ENCODE peak calls at places on chromosomes 1 and 21, in ten cellular contexts. One of them, this sample, is unnamed.

GRCh38 chr1:112058815-112059450 is 69.5 kb upstream of the KCND3 start:
- DNase-seq in left colon: no peak
- DNase-seq in GM12865: no peak
- DNase-seq in cardiac fibroblast: no peak
- DNase-seq in caudate nucleus: no peak
- DNase-seq in brain microvascular endothelial cell: no peak
- DNase-seq in transverse colon: no peak
- DNase-seq in T-helper 9 cell: no peak
- DNase-seq in NCI-H2081 treated with DMSO at 0.1 percent for 48 hours: no peak
- DNase-seq in activated CD4-positive, alpha-beta T cell treated with anti-CD3 and anti-CD28 coated beads for 4 hours: no peak
- DNase-seq in this sample: no peak

GRCh38 chr1:24420547-24420946 is 4.9 kb downstream of the NIPAL3 start:
- DNase-seq in left colon: no peak
- DNase-seq in GM12865: no peak
- DNase-seq in cardiac fibroblast: peak
- DNase-seq in caudate nucleus: no peak
- DNase-seq in brain microvascular endothelial cell: no peak
- DNase-seq in transverse colon: no peak
- DNase-seq in T-helper 9 cell: no peak
- DNase-seq in NCI-H2081 treated with DMSO at 0.1 percent for 48 hours: no peak
- DNase-seq in activated CD4-positive, alpha-beta T cell treated with anti-CD3 and anti-CD28 coated beads for 4 hours: no peak
- DNase-seq in this sample: no peak

GRCh38 chr1:226678701-226679100 is 60.4 kb downstream of the ITPKB start:
- DNase-seq in left colon: no peak
- DNase-seq in GM12865: no peak
- DNase-seq in cardiac fibroblast: no peak
- DNase-seq in caudate nucleus: no peak
- DNase-seq in brain microvascular endothelial cell: no peak
- DNase-seq in transverse colon: no peak
- DNase-seq in T-helper 9 cell: peak
- DNase-seq in NCI-H2081 treated with DMSO at 0.1 percent for 48 hours: no peak
- DNase-seq in activated CD4-positive, alpha-beta T cell treated with anti-CD3 and anti-CD28 coated beads for 4 hours: no peak
- DNase-seq in this sample: no peak

GRCh38 chr1:110130113-110130591 is 17.9 kb downstream of the UBL4B start:
- DNase-seq in left colon: peak
- DNase-seq in GM12865: no peak
- DNase-seq in cardiac fibroblast: peak
- DNase-seq in caudate nucleus: no peak
- DNase-seq in brain microvascular endothelial cell: no peak
- DNase-seq in transverse colon: no peak
- DNase-seq in T-helper 9 cell: no peak
- DNase-seq in NCI-H2081 treated with DMSO at 0.1 percent for 48 hours: no peak
- DNase-seq in activated CD4-positive, alpha-beta T cell treated with anti-CD3 and anti-CD28 coated beads for 4 hours: no peak
- DNase-seq in this sample: no peak

GRCh38 chr1:61426884-61427283 is 298.1 kb downstream of the TM2D1 start:
- DNase-seq in left colon: no peak
- DNase-seq in GM12865: peak
- DNase-seq in cardiac fibroblast: no peak
- DNase-seq in caudate nucleus: no peak
- DNase-seq in brain microvascular endothelial cell: no peak
- DNase-seq in transverse colon: no peak
- DNase-seq in T-helper 9 cell: no peak
- DNase-seq in NCI-H2081 treated with DMSO at 0.1 percent for 48 hours: no peak
- DNase-seq in activated CD4-positive, alpha-beta T cell treated with anti-CD3 and anti-CD28 coated beads for 4 hours: no peak
- DNase-seq in this sample: no peak

GRCh38 chr1:197268012-197268411 is at the start of gene CRB1:
- DNase-seq in left colon: no peak
- DNase-seq in GM12865: no peak
- DNase-seq in cardiac fibroblast: peak
- DNase-seq in caudate nucleus: no peak
- DNase-seq in brain microvascular endothelial cell: no peak
- DNase-seq in transverse colon: no peak
- DNase-seq in T-helper 9 cell: no peak
- DNase-seq in NCI-H2081 treated with DMSO at 0.1 percent for 48 hours: no peak
- DNase-seq in activated CD4-positive, alpha-beta T cell treated with anti-CD3 and anti-CD28 coated beads for 4 hours: no peak
- DNase-seq in this sample: no peak

GRCh38 chr1:218643926-218644325 is 298.8 kb downstream of the TGFB2 start:
- DNase-seq in left colon: no peak
- DNase-seq in GM12865: no peak
- DNase-seq in cardiac fibroblast: no peak
- DNase-seq in caudate nucleus: no peak
- DNase-seq in brain microvascular endothelial cell: no peak
- DNase-seq in transverse colon: no peak
- DNase-seq in T-helper 9 cell: no peak
- DNase-seq in NCI-H2081 treated with DMSO at 0.1 percent for 48 hours: no peak
- DNase-seq in activated CD4-positive, alpha-beta T cell treated with anti-CD3 and anti-CD28 coated beads for 4 hours: no peak
- DNase-seq in this sample: no peak

GRCh38 chr1:161855260-161855659 is 89.1 kb downstream of the ATF6 start:
- DNase-seq in left colon: no peak
- DNase-seq in GM12865: no peak
- DNase-seq in cardiac fibroblast: no peak
- DNase-seq in caudate nucleus: no peak
- DNase-seq in brain microvascular endothelial cell: no peak
- DNase-seq in transverse colon: no peak
- DNase-seq in T-helper 9 cell: no peak
- DNase-seq in NCI-H2081 treated with DMSO at 0.1 percent for 48 hours: no peak
- DNase-seq in activated CD4-positive, alpha-beta T cell treated with anti-CD3 and anti-CD28 coated beads for 4 hours: no peak
- DNase-seq in this sample: no peak

GRCh38 chr1:16720403-16721223 is 19.7 kb upstream of the RNU1-4 start:
- DNase-seq in left colon: no peak
- DNase-seq in GM12865: peak
- DNase-seq in cardiac fibroblast: no peak
- DNase-seq in caudate nucleus: no peak
- DNase-seq in brain microvascular endothelial cell: no peak
- DNase-seq in transverse colon: peak
- DNase-seq in T-helper 9 cell: no peak
- DNase-seq in NCI-H2081 treated with DMSO at 0.1 percent for 48 hours: no peak
- DNase-seq in activated CD4-positive, alpha-beta T cell treated with anti-CD3 and anti-CD28 coated beads for 4 hours: no peak
- DNase-seq in this sample: no peak

GRCh38 chr1:41733021-41733420 is 185.7 kb downstream of the HIVEP3 start:
- DNase-seq in left colon: no peak
- DNase-seq in GM12865: no peak
- DNase-seq in cardiac fibroblast: no peak
- DNase-seq in caudate nucleus: no peak
- DNase-seq in brain microvascular endothelial cell: no peak
- DNase-seq in transverse colon: no peak
- DNase-seq in T-helper 9 cell: no peak
- DNase-seq in NCI-H2081 treated with DMSO at 0.1 percent for 48 hours: no peak
- DNase-seq in activated CD4-positive, alpha-beta T cell treated with anti-CD3 and anti-CD28 coated beads for 4 hours: no peak
- DNase-seq in this sample: no peak

GRCh38 chr1:218705911-218706893 is 361.1 kb downstream of the TGFB2 start:
- DNase-seq in left colon: no peak
- DNase-seq in GM12865: no peak
- DNase-seq in cardiac fibroblast: peak
- DNase-seq in caudate nucleus: no peak
- DNase-seq in brain microvascular endothelial cell: peak
- DNase-seq in transverse colon: no peak
- DNase-seq in T-helper 9 cell: no peak
- DNase-seq in NCI-H2081 treated with DMSO at 0.1 percent for 48 hours: no peak
- DNase-seq in activated CD4-positive, alpha-beta T cell treated with anti-CD3 and anti-CD28 coated beads for 4 hours: no peak
- DNase-seq in this sample: peak

GRCh38 chr21:42590431-42591131 is 62.8 kb upstream of the PDE9A start:
- DNase-seq in left colon: no peak
- DNase-seq in GM12865: no peak
- DNase-seq in cardiac fibroblast: no peak
- DNase-seq in caudate nucleus: no peak
- DNase-seq in brain microvascular endothelial cell: no peak
- DNase-seq in transverse colon: no peak
- DNase-seq in T-helper 9 cell: no peak
- DNase-seq in NCI-H2081 treated with DMSO at 0.1 percent for 48 hours: no peak
- DNase-seq in activated CD4-positive, alpha-beta T cell treated with anti-CD3 and anti-CD28 coated beads for 4 hours: no peak
- DNase-seq in this sample: no peak

GRCh38 chr1:118486213-118486612 is 301.2 kb upstream of the SPAG17 start:
- DNase-seq in left colon: no peak
- DNase-seq in GM12865: no peak
- DNase-seq in cardiac fibroblast: no peak
- DNase-seq in caudate nucleus: no peak
- DNase-seq in brain microvascular endothelial cell: no peak
- DNase-seq in transverse colon: no peak
- DNase-seq in T-helper 9 cell: no peak
- DNase-seq in NCI-H2081 treated with DMSO at 0.1 percent for 48 hours: no peak
- DNase-seq in activated CD4-positive, alpha-beta T cell treated with anti-CD3 and anti-CD28 coated beads for 4 hours: no peak
- DNase-seq in this sample: no peak

GRCh38 chr1:84171471-84171870 is 27.4 kb downstream of the PRKACB start:
- DNase-seq in left colon: no peak
- DNase-seq in GM12865: no peak
- DNase-seq in cardiac fibroblast: no peak
- DNase-seq in caudate nucleus: no peak
- DNase-seq in brain microvascular endothelial cell: no peak
- DNase-seq in transverse colon: no peak
- DNase-seq in T-helper 9 cell: no peak
- DNase-seq in NCI-H2081 treated with DMSO at 0.1 percent for 48 hours: no peak
- DNase-seq in activated CD4-positive, alpha-beta T cell treated with anti-CD3 and anti-CD28 coated beads for 4 hours: no peak
- DNase-seq in this sample: no peak

GRCh38 chr1:111448482-111448917 is 556 bp downstream of the WDR77 start:
- DNase-seq in left colon: no peak
- DNase-seq in GM12865: no peak
- DNase-seq in cardiac fibroblast: no peak
- DNase-seq in caudate nucleus: no peak
- DNase-seq in brain microvascular endothelial cell: no peak
- DNase-seq in transverse colon: no peak
- DNase-seq in T-helper 9 cell: no peak
- DNase-seq in NCI-H2081 treated with DMSO at 0.1 percent for 48 hours: no peak
- DNase-seq in activated CD4-positive, alpha-beta T cell treated with anti-CD3 and anti-CD28 coated beads for 4 hours: peak
- DNase-seq in this sample: no peak

GRCh38 chr1:113415256-113416189 is 25.2 kb downstream of the MAGI3 start:
- DNase-seq in left colon: no peak
- DNase-seq in GM12865: no peak
- DNase-seq in cardiac fibroblast: no peak
- DNase-seq in caudate nucleus: no peak
- DNase-seq in brain microvascular endothelial cell: no peak
- DNase-seq in transverse colon: no peak
- DNase-seq in T-helper 9 cell: no peak
- DNase-seq in NCI-H2081 treated with DMSO at 0.1 percent for 48 hours: no peak
- DNase-seq in activated CD4-positive, alpha-beta T cell treated with anti-CD3 and anti-CD28 coated beads for 4 hours: no peak
- DNase-seq in this sample: no peak

GRCh38 chr1:225871374-225872074 is 10.7 kb downstream of the TMEM63A start:
- DNase-seq in left colon: no peak
- DNase-seq in GM12865: no peak
- DNase-seq in cardiac fibroblast: no peak
- DNase-seq in caudate nucleus: no peak
- DNase-seq in brain microvascular endothelial cell: no peak
- DNase-seq in transverse colon: no peak
- DNase-seq in T-helper 9 cell: no peak
- DNase-seq in NCI-H2081 treated with DMSO at 0.1 percent for 48 hours: peak
- DNase-seq in activated CD4-positive, alpha-beta T cell treated with anti-CD3 and anti-CD28 coated beads for 4 hours: no peak
- DNase-seq in this sample: no peak

GRCh38 chr1:40870135-40870728 is 8.1 kb upstream of the CITED4 start:
- DNase-seq in left colon: no peak
- DNase-seq in GM12865: no peak
- DNase-seq in cardiac fibroblast: no peak
- DNase-seq in caudate nucleus: no peak
- DNase-seq in brain microvascular endothelial cell: no peak
- DNase-seq in transverse colon: no peak
- DNase-seq in T-helper 9 cell: no peak
- DNase-seq in NCI-H2081 treated with DMSO at 0.1 percent for 48 hours: no peak
- DNase-seq in activated CD4-positive, alpha-beta T cell treated with anti-CD3 and anti-CD28 coated beads for 4 hours: no peak
- DNase-seq in this sample: no peak

GRCh38 chr1:24295547-24295946 is 23.6 kb upstream of the GRHL3 start:
- DNase-seq in left colon: no peak
- DNase-seq in GM12865: no peak
- DNase-seq in cardiac fibroblast: no peak
- DNase-seq in caudate nucleus: no peak
- DNase-seq in brain microvascular endothelial cell: no peak
- DNase-seq in transverse colon: no peak
- DNase-seq in T-helper 9 cell: no peak
- DNase-seq in NCI-H2081 treated with DMSO at 0.1 percent for 48 hours: no peak
- DNase-seq in activated CD4-positive, alpha-beta T cell treated with anti-CD3 and anti-CD28 coated beads for 4 hours: no peak
- DNase-seq in this sample: no peak

GRCh38 chr1:209585672-209586071 is 2.2 kb downstream of the CAMK1G start:
- DNase-seq in left colon: peak
- DNase-seq in GM12865: no peak
- DNase-seq in cardiac fibroblast: peak
- DNase-seq in caudate nucleus: peak
- DNase-seq in brain microvascular endothelial cell: no peak
- DNase-seq in transverse colon: peak
- DNase-seq in T-helper 9 cell: no peak
- DNase-seq in NCI-H2081 treated with DMSO at 0.1 percent for 48 hours: no peak
- DNase-seq in activated CD4-positive, alpha-beta T cell treated with anti-CD3 and anti-CD28 coated beads for 4 hours: no peak
- DNase-seq in this sample: peak

GRCh38 chr1:161258439-161259386 is at the start of gene PCP4L1:
- DNase-seq in left colon: peak
- DNase-seq in GM12865: peak
- DNase-seq in cardiac fibroblast: peak
- DNase-seq in caudate nucleus: peak
- DNase-seq in brain microvascular endothelial cell: peak
- DNase-seq in transverse colon: peak
- DNase-seq in T-helper 9 cell: peak
- DNase-seq in NCI-H2081 treated with DMSO at 0.1 percent for 48 hours: no peak
- DNase-seq in activated CD4-positive, alpha-beta T cell treated with anti-CD3 and anti-CD28 coated beads for 4 hours: peak
- DNase-seq in this sample: no peak

GRCh38 chr1:24392604-24392946 is 21.0 kb downstream of the STPG1 start:
- DNase-seq in left colon: no peak
- DNase-seq in GM12865: no peak
- DNase-seq in cardiac fibroblast: no peak
- DNase-seq in caudate nucleus: no peak
- DNase-seq in brain microvascular endothelial cell: no peak
- DNase-seq in transverse colon: no peak
- DNase-seq in T-helper 9 cell: no peak
- DNase-seq in NCI-H2081 treated with DMSO at 0.1 percent for 48 hours: no peak
- DNase-seq in activated CD4-positive, alpha-beta T cell treated with anti-CD3 and anti-CD28 coated beads for 4 hours: no peak
- DNase-seq in this sample: no peak

GRCh38 chr1:160115545-160116276 is at the start of gene ATP1A2:
- DNase-seq in left colon: no peak
- DNase-seq in GM12865: no peak
- DNase-seq in cardiac fibroblast: no peak
- DNase-seq in caudate nucleus: no peak
- DNase-seq in brain microvascular endothelial cell: no peak
- DNase-seq in transverse colon: no peak
- DNase-seq in T-helper 9 cell: no peak
- DNase-seq in NCI-H2081 treated with DMSO at 0.1 percent for 48 hours: no peak
- DNase-seq in activated CD4-positive, alpha-beta T cell treated with anti-CD3 and anti-CD28 coated beads for 4 hours: no peak
- DNase-seq in this sample: no peak

GRCh38 chr1:98051065-98051675 is 130.3 kb upstream of the DPYD start:
- DNase-seq in left colon: peak
- DNase-seq in GM12865: peak
- DNase-seq in cardiac fibroblast: peak
- DNase-seq in caudate nucleus: no peak
- DNase-seq in brain microvascular endothelial cell: peak
- DNase-seq in transverse colon: peak
- DNase-seq in T-helper 9 cell: peak
- DNase-seq in NCI-H2081 treated with DMSO at 0.1 percent for 48 hours: no peak
- DNase-seq in activated CD4-positive, alpha-beta T cell treated with anti-CD3 and anti-CD28 coated beads for 4 hours: peak
- DNase-seq in this sample: peak

GRCh38 chr1:119773711-119774241 is 5.1 kb upstream of the HMGCS2 start:
- DNase-seq in left colon: no peak
- DNase-seq in GM12865: no peak
- DNase-seq in cardiac fibroblast: peak
- DNase-seq in caudate nucleus: no peak
- DNase-seq in brain microvascular endothelial cell: no peak
- DNase-seq in transverse colon: no peak
- DNase-seq in T-helper 9 cell: no peak
- DNase-seq in NCI-H2081 treated with DMSO at 0.1 percent for 48 hours: no peak
- DNase-seq in activated CD4-positive, alpha-beta T cell treated with anti-CD3 and anti-CD28 coated beads for 4 hours: no peak
- DNase-seq in this sample: no peak

GRCh38 chr1:53957231-53957818 is 11.2 kb downstream of the LRRC42 start:
- DNase-seq in left colon: no peak
- DNase-seq in GM12865: no peak
- DNase-seq in cardiac fibroblast: peak
- DNase-seq in caudate nucleus: no peak
- DNase-seq in brain microvascular endothelial cell: no peak
- DNase-seq in transverse colon: no peak
- DNase-seq in T-helper 9 cell: no peak
- DNase-seq in NCI-H2081 treated with DMSO at 0.1 percent for 48 hours: no peak
- DNase-seq in activated CD4-positive, alpha-beta T cell treated with anti-CD3 and anti-CD28 coated beads for 4 hours: no peak
- DNase-seq in this sample: no peak

GRCh38 chr1:91912267-91912666 is 26.3 kb upstream of the TGFBR3 start:
- DNase-seq in left colon: no peak
- DNase-seq in GM12865: no peak
- DNase-seq in cardiac fibroblast: no peak
- DNase-seq in caudate nucleus: no peak
- DNase-seq in brain microvascular endothelial cell: no peak
- DNase-seq in transverse colon: no peak
- DNase-seq in T-helper 9 cell: no peak
- DNase-seq in NCI-H2081 treated with DMSO at 0.1 percent for 48 hours: no peak
- DNase-seq in activated CD4-positive, alpha-beta T cell treated with anti-CD3 and anti-CD28 coated beads for 4 hours: no peak
- DNase-seq in this sample: no peak

GRCh38 chr1:35546614-35547013 is 10.6 kb downstream of the KIAA0319L start:
- DNase-seq in left colon: no peak
- DNase-seq in GM12865: no peak
- DNase-seq in cardiac fibroblast: no peak
- DNase-seq in caudate nucleus: no peak
- DNase-seq in brain microvascular endothelial cell: no peak
- DNase-seq in transverse colon: no peak
- DNase-seq in T-helper 9 cell: no peak
- DNase-seq in NCI-H2081 treated with DMSO at 0.1 percent for 48 hours: no peak
- DNase-seq in activated CD4-positive, alpha-beta T cell treated with anti-CD3 and anti-CD28 coated beads for 4 hours: no peak
- DNase-seq in this sample: no peak

This sample was measured in uterus.